ENCODE peak calls at places on chromosomes 12 and 14, in four cellular contexts. T is effector memory CD4-positive, alpha-beta T cell; B is GM12865; V is mammary epithelial cell. X is an unnamed sample.

GRCh38 chr14:31939934-31940333 is 137.2 kb upstream of the ARHGAP5 start:
- DNase-seq in V (no peak), B (no peak), T (no peak), X (no peak)

GRCh38 chr12:12903642-12904609 is 12.6 kb downstream of the GPRC5A start:
- DNase-seq in V (no peak), T (no peak), B (no peak), X (peak)

GRCh38 chr12:51246254-51246853 is 7.7 kb downstream of the DAZAP2 start:
- DNase-seq in V (no peak), T (no peak), B (peak), X (peak)

GRCh38 chr12:96743606-96744005 is 163.5 kb upstream of the NEDD1 start:
- DNase-seq in B (no peak), T (no peak), V (no peak), X (peak)

GRCh38 chr12:119444462-119445044 is 110.0 kb downstream of the CCDC60 start:
- DNase-seq in T (no peak), B (peak), V (peak), X (peak)

GRCh38 chr14:50964683-50965390 is 20.6 kb upstream of the PYGL start:
- DNase-seq in T (no peak), B (no peak), V (peak), X (peak)

GRCh38 chr14:68506645-68507405 is 286.0 kb downstream of the ZFP36L1 start:
- DNase-seq in T (no peak), V (peak), B (peak), X (peak)

GRCh38 chr12:111407371-111408115 is 1.8 kb downstream of the SH2B3 start:
- DNase-seq in B (no peak), T (no peak), V (no peak), X (no peak)

GRCh38 chr12:11158885-11159444 is 12.0 kb upstream of the SMIM10L1 start:
- DNase-seq in V (no peak), T (no peak), B (no peak), X (no peak)

GRCh38 chr14:20836668-20837338 is 34.2 kb upstream of the RNASE1 start:
- DNase-seq in V (peak), T (no peak), B (no peak), X (peak)

GRCh38 chr14:81450100-81450531 is 50.0 kb upstream of the STON2 start:
- DNase-seq in V (no peak), T (no peak), B (no peak), X (no peak)

GRCh38 chr12:126554599-126554998 is 1489.4 kb downstream of the AACS start:
- DNase-seq in T (no peak), B (no peak), V (no peak), X (no peak)

GRCh38 chr14:100609331-100609870 is 22.2 kb upstream of the BEGAIN start:
- DNase-seq in B (no peak), T (no peak), V (no peak), X (no peak)

GRCh38 chr14:29584992-29585391 is 342.7 kb downstream of the PRKD1 start:
- DNase-seq in B (no peak), V (no peak), T (no peak), X (peak)